ENCODE peak calls at places on chromosomes 3 and 15, in four cellular contexts. L is activated CD4-positive, CD25-positive, alpha-beta regulatory T cell; Y is progenitor cell of endocrine pancreas; O is activated naive CD4-positive, alpha-beta T cell. K is an unnamed sample.

GRCh38 chr15:29700296-29700695 is 122.0 kb downstream of the TJP1 start:
- DNase-seq in Y (no peak), L (no peak), O (no peak), K (no peak)

GRCh38 chr3:131387796-131388195 is 6.2 kb downstream of the NUDT16 start:
- DNase-seq in O (no peak), Y (no peak), L (no peak), K (no peak)

GRCh38 chr3:60579734-60580133 is 671.5 kb downstream of the FHIT start:
- DNase-seq in Y (no peak), O (no peak), L (no peak), K (peak)

GRCh38 chr3:43086460-43087165 is 19.3 kb downstream of the POMGNT2 start:
- DNase-seq in L (no peak), O (no peak), Y (no peak), K (no peak)

GRCh38 chr3:184771158-184771730 is 40.7 kb upstream of the VPS8 start:
- DNase-seq in L (no peak), Y (no peak), O (no peak), K (no peak)

GRCh38 chr3:20984594-20985207 is 766.3 kb downstream of the ZNF385D start:
- DNase-seq in Y (no peak), O (no peak), L (no peak), K (no peak)

GRCh38 chr3:196322-197153 is at the start of gene CHL1:
- DNase-seq in L (no peak), O (no peak), Y (peak), K (no peak)

GRCh38 chr3:32593903-32594525 is 23.4 kb upstream of the DYNC1LI1 start:
- DNase-seq in Y (no peak), O (no peak), L (no peak), K (peak)

K was measured in AG08395.